ENCODE peak calls at places on chromosomes 3 and 15, in four cellular contexts. One of them, this sample, is unnamed.

GRCh38 chr3:133444071-133444774 is 44.4 kb downstream of the BFSP2 start:
- DNase-seq in fibroblast of mammary gland: peak
- DNase-seq in A549: peak
- DNase-seq in epithelial cell of proximal tubule: no peak
- DNase-seq in this sample: no peak

GRCh38 chr3:8239718-8240698 is 261.6 kb upstream of the LMCD1 start:
- DNase-seq in epithelial cell of proximal tubule: no peak
- DNase-seq in fibroblast of mammary gland: peak
- DNase-seq in A549: peak
- DNase-seq in this sample: no peak

GRCh38 chr15:53759333-53759975 is at the start of gene WDR72:
- DNase-seq in epithelial cell of proximal tubule: no peak
- DNase-seq in A549: no peak
- DNase-seq in fibroblast of mammary gland: no peak
- DNase-seq in this sample: no peak

GRCh38 chr3:169552533-169552932 is 111.0 kb downstream of the MECOM start:
- DNase-seq in A549: no peak
- DNase-seq in epithelial cell of proximal tubule: no peak
- DNase-seq in fibroblast of mammary gland: no peak
- DNase-seq in this sample: no peak

GRCh38 chr15:89192771-89193170 is 28.6 kb downstream of the RLBP1 start:
- DNase-seq in epithelial cell of proximal tubule: no peak
- DNase-seq in fibroblast of mammary gland: no peak
- DNase-seq in A549: no peak
- DNase-seq in this sample: no peak

GRCh38 chr3:126923423-126923822 is 59.5 kb upstream of the PLXNA1 start:
- DNase-seq in epithelial cell of proximal tubule: no peak
- DNase-seq in fibroblast of mammary gland: no peak
- DNase-seq in A549: no peak
- DNase-seq in this sample: no peak

GRCh38 chr3:65005481-65005880 is 317.7 kb upstream of the ADAMTS9 start:
- DNase-seq in A549: no peak
- DNase-seq in epithelial cell of proximal tubule: no peak
- DNase-seq in fibroblast of mammary gland: peak
- DNase-seq in this sample: no peak

GRCh38 chr15:64635486-64635815 is 139.9 kb downstream of the RBPMS2 start:
- DNase-seq in epithelial cell of proximal tubule: peak
- DNase-seq in A549: no peak
- DNase-seq in fibroblast of mammary gland: peak
- DNase-seq in this sample: no peak

GRCh38 chr3:165404357-165405042 is 208.3 kb upstream of the SLITRK3 start:
- DNase-seq in fibroblast of mammary gland: no peak
- DNase-seq in A549: no peak
- DNase-seq in epithelial cell of proximal tubule: no peak
- DNase-seq in this sample: no peak

GRCh38 chr15:28096720-28097431 is 2.2 kb downstream of the OCA2 start:
- DNase-seq in fibroblast of mammary gland: no peak
- DNase-seq in A549: no peak
- DNase-seq in epithelial cell of proximal tubule: no peak
- DNase-seq in this sample: no peak

GRCh38 chr15:42640103-42640502 is 64.7 kb downstream of the STARD9 start:
- DNase-seq in fibroblast of mammary gland: peak
- DNase-seq in A549: no peak
- DNase-seq in epithelial cell of proximal tubule: no peak
- DNase-seq in this sample: no peak

GRCh38 chr3:188834349-188834748 is 337.4 kb upstream of the TPRG1 start:
- DNase-seq in fibroblast of mammary gland: no peak
- DNase-seq in A549: no peak
- DNase-seq in epithelial cell of proximal tubule: no peak
- DNase-seq in this sample: no peak

GRCh38 chr3:131361464-131362421 is 19.8 kb upstream of the NUDT16 start:
- DNase-seq in A549: peak
- DNase-seq in fibroblast of mammary gland: peak
- DNase-seq in epithelial cell of proximal tubule: peak
- DNase-seq in this sample: peak

GRCh38 chr3:27632431-27633223 is 89.5 kb downstream of the EOMES start:
- DNase-seq in A549: peak
- DNase-seq in epithelial cell of proximal tubule: no peak
- DNase-seq in fibroblast of mammary gland: peak
- DNase-seq in this sample: no peak

GRCh38 chr3:129068291-129068886 is 7.8 kb downstream of the GP9 start:
- DNase-seq in A549: no peak
- DNase-seq in epithelial cell of proximal tubule: no peak
- DNase-seq in fibroblast of mammary gland: no peak
- DNase-seq in this sample: no peak

GRCh38 chr15:52101542-52102340 is 10.8 kb downstream of the BCL2L10 start:
- DNase-seq in epithelial cell of proximal tubule: no peak
- DNase-seq in fibroblast of mammary gland: no peak
- DNase-seq in A549: no peak
- DNase-seq in this sample: no peak

GRCh38 chr15:52104532-52105004 is 8.0 kb downstream of the BCL2L10 start:
- DNase-seq in fibroblast of mammary gland: no peak
- DNase-seq in epithelial cell of proximal tubule: no peak
- DNase-seq in A549: no peak
- DNase-seq in this sample: no peak

GRCh38 chr15:52100807-52101206 is 11.8 kb downstream of the BCL2L10 start:
- DNase-seq in A549: no peak
- DNase-seq in epithelial cell of proximal tubule: peak
- DNase-seq in fibroblast of mammary gland: peak
- DNase-seq in this sample: no peak

GRCh38 chr15:52103217-52104207 is 9.1 kb downstream of the BCL2L10 start:
- DNase-seq in A549: peak
- DNase-seq in fibroblast of mammary gland: peak
- DNase-seq in epithelial cell of proximal tubule: peak
- DNase-seq in this sample: peak

DNA sequence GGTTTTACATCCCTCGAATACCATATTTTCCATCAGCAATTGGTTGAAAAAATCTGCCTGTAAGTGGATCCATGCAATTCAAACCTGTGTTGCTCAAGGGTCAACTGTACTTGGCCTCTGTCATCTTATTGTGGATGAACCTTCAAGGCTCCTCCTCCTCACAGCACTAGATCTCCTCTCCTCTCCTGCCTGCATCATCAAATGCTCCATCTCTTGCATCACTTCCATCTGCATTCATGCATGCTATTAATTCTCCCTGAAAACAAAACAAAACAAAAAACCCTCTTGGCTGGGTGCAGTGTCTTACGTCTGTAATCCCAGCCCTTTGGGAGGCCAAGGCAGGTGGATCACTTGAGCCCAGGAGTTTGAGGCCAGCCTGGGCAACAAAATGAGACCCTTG is 10.1 kb downstream of the BCL2L10 start:
- DNase-seq in fibroblast of mammary gland: peak
- DNase-seq in epithelial cell of proximal tubule: peak
- DNase-seq in A549: no peak
- DNase-seq in this sample: no peak
- H3K4me3 ChIP-seq in fibroblast of mammary gland: no peak
- H3K4me3 ChIP-seq in epithelial cell of proximal tubule: no peak
- H3K4me3 ChIP-seq in A549: no peak
- H3K4me3 ChIP-seq in this sample: no peak

GRCh38 chr3:178966299-178967183 is 105.1 kb downstream of the ZMAT3 start:
- DNase-seq in fibroblast of mammary gland: peak
- DNase-seq in A549: no peak
- DNase-seq in epithelial cell of proximal tubule: peak
- DNase-seq in this sample: no peak
- H3K4me3 ChIP-seq in fibroblast of mammary gland: no peak
- H3K4me3 ChIP-seq in A549: no peak
- H3K4me3 ChIP-seq in epithelial cell of proximal tubule: peak
- H3K4me3 ChIP-seq in this sample: peak

DNA sequence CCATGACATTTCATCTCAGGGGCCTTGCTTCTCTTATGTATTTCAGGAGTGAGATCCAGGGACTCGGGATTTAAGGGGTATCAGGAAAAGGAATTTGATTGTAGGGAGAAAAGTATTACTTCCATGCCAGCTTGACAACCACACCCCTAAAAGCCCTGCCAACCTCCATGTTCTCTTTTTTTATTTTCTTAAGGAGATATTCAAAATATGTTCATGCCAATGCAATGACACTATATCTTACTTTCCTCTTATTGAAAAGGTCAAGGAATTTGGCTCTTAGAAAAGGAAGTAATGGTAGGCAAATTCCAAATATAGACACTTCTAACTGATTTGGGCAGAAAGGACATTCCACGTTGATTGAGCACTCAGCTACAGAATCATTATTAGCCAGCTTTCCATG is 407.5 kb upstream of the NECTIN3 start:
- DNase-seq in epithelial cell of proximal tubule: no peak
- DNase-seq in fibroblast of mammary gland: no peak
- DNase-seq in A549: no peak
- DNase-seq in this sample: no peak
- H3K4me3 ChIP-seq in epithelial cell of proximal tubule: no peak
- H3K4me3 ChIP-seq in fibroblast of mammary gland: no peak
- H3K4me3 ChIP-seq in A549: no peak
- H3K4me3 ChIP-seq in this sample: no peak

GRCh38 chr3:12924437-12924836 is 83.1 kb upstream of the RPL32 start:
- DNase-seq in epithelial cell of proximal tubule: no peak
- DNase-seq in fibroblast of mammary gland: no peak
- DNase-seq in A549: no peak
- DNase-seq in this sample: no peak
- H3K4me3 ChIP-seq in epithelial cell of proximal tubule: no peak
- H3K4me3 ChIP-seq in fibroblast of mammary gland: no peak
- H3K4me3 ChIP-seq in A549: no peak
- H3K4me3 ChIP-seq in this sample: no peak

GRCh38 chr15:35546581-35547381 is 816 bp upstream of the DPH6 start:
- DNase-seq in epithelial cell of proximal tubule: no peak
- DNase-seq in A549: no peak
- DNase-seq in fibroblast of mammary gland: no peak
- DNase-seq in this sample: no peak

GRCh38 chr15:35545825-35546580 is at the start of gene DPH6:
- DNase-seq in epithelial cell of proximal tubule: no peak
- DNase-seq in fibroblast of mammary gland: peak
- DNase-seq in A549: peak
- DNase-seq in this sample: peak

GRCh38 chr15:35540031-35540430 is 5.9 kb downstream of the DPH6 start:
- DNase-seq in epithelial cell of proximal tubule: no peak
- DNase-seq in fibroblast of mammary gland: no peak
- DNase-seq in A549: no peak
- DNase-seq in this sample: no peak

GRCh38 chr15:35545316-35545824 is 595 bp downstream of the DPH6 start:
- DNase-seq in A549: peak
- DNase-seq in epithelial cell of proximal tubule: no peak
- DNase-seq in fibroblast of mammary gland: peak
- DNase-seq in this sample: no peak

GRCh38 chr15:35540885-35541284 is 5.1 kb downstream of the DPH6 start:
- DNase-seq in fibroblast of mammary gland: peak
- DNase-seq in epithelial cell of proximal tubule: no peak
- DNase-seq in A549: no peak
- DNase-seq in this sample: no peak
- H3K4me3 ChIP-seq in fibroblast of mammary gland: no peak
- H3K4me3 ChIP-seq in epithelial cell of proximal tubule: no peak
- H3K4me3 ChIP-seq in A549: no peak
- H3K4me3 ChIP-seq in this sample: no peak

GRCh38 chr15:67865766-67866165 is 25.9 kb upstream of the RNU6-1 start:
- DNase-seq in A549: no peak
- DNase-seq in fibroblast of mammary gland: no peak
- DNase-seq in epithelial cell of proximal tubule: no peak
- DNase-seq in this sample: no peak

GRCh38 chr15:67861983-67862382 is 22.1 kb upstream of the RNU6-1 start:
- DNase-seq in A549: no peak
- DNase-seq in epithelial cell of proximal tubule: no peak
- DNase-seq in fibroblast of mammary gland: no peak
- DNase-seq in this sample: no peak

GRCh38 chr15:67865331-67865730 is 25.5 kb upstream of the RNU6-1 start:
- DNase-seq in epithelial cell of proximal tubule: no peak
- DNase-seq in A549: no peak
- DNase-seq in fibroblast of mammary gland: no peak
- DNase-seq in this sample: no peak

GRCh38 chr15:67863442-67863987 is 23.7 kb upstream of the RNU6-1 start:
- DNase-seq in epithelial cell of proximal tubule: no peak
- DNase-seq in fibroblast of mammary gland: peak
- DNase-seq in A549: peak
- DNase-seq in this sample: peak

GRCh38 chr15:67862771-67863441 is 23.1 kb upstream of the RNU6-1 start:
- DNase-seq in epithelial cell of proximal tubule: no peak
- DNase-seq in fibroblast of mammary gland: no peak
- DNase-seq in A549: no peak
- DNase-seq in this sample: no peak
- H3K4me3 ChIP-seq in epithelial cell of proximal tubule: peak
- H3K4me3 ChIP-seq in fibroblast of mammary gland: no peak
- H3K4me3 ChIP-seq in A549: no peak
- H3K4me3 ChIP-seq in this sample: peak

DNA sequence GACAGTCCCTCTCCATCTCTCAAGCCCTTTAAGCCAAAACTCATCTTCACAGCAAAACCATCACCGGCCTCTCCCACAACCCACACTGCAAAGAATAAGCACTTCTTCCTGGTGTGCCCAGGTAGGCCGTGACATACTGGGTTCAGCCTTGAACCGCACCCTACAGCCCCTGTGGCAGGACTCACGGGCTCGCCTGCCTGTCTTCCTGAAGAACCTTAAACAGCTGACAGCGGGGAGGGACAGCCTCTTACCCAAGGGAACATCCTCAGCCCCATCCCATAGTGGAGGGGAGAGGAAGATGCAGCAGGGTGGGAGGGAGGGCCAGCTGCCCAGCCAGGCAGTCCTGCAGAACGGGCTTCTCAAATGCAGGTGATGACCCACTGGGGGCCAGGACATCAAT is 40.2 kb downstream of the TBC1D2B start:
- DNase-seq in fibroblast of mammary gland: no peak
- DNase-seq in epithelial cell of proximal tubule: no peak
- DNase-seq in A549: no peak
- DNase-seq in this sample: no peak
- H3K4me3 ChIP-seq in fibroblast of mammary gland: no peak
- H3K4me3 ChIP-seq in epithelial cell of proximal tubule: no peak
- H3K4me3 ChIP-seq in A549: no peak
- H3K4me3 ChIP-seq in this sample: no peak

GRCh38 chr3:32421991-32422859 is 30.6 kb downstream of the CMTM7 start:
- DNase-seq in epithelial cell of proximal tubule: peak
- DNase-seq in fibroblast of mammary gland: peak
- DNase-seq in A549: peak
- DNase-seq in this sample: peak
- H3K4me3 ChIP-seq in epithelial cell of proximal tubule: no peak
- H3K4me3 ChIP-seq in fibroblast of mammary gland: no peak
- H3K4me3 ChIP-seq in A549: no peak
- H3K4me3 ChIP-seq in this sample: no peak

DNA sequence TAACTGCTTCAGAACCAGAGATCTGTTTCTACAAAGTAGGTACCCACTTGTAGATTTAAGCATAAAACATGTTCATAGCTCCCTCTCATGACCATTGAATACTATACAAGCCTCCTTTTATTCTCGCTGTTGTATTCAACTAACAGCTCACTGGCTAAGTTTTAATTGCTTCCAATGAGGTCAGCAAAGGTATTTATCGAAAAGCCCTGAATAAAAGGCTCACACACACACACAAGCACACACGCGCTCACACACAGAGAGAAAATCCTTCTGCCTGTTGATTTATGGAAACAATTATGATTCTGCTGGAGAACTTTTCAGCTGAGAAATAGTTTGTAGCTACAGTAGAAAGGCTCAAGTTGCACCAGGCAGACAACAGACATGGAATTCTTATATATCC is at the start of gene FGF7:
- DNase-seq in A549: no peak
- DNase-seq in epithelial cell of proximal tubule: no peak
- DNase-seq in fibroblast of mammary gland: peak
- DNase-seq in this sample: no peak
- H3K4me3 ChIP-seq in A549: no peak
- H3K4me3 ChIP-seq in epithelial cell of proximal tubule: peak
- H3K4me3 ChIP-seq in fibroblast of mammary gland: peak
- H3K4me3 ChIP-seq in this sample: peak

This sample was measured in thoracic aorta.